ENCODE peak calls at places on chromosome 10, in seven cellular contexts. G, Y, X, L, S, E and A are unnamed samples.
A peak's percentile ranks its signal among the peaks of the same experiment; 100 is the strongest.

GRCh38 chr10:121647401-121647800 is 49.2 kb upstream of the FGFR2 start:
- DNase-seq in X (no peak), E (no peak), L (no peak), G (no peak), Y (no peak), S (no peak), A (no peak)

GRCh38 chr10:102133373-102134195 is 744 bp downstream of the PPRC1 start:
- DNase-seq in Y (peak; percentile 70), E (peak; percentile 91), G (peak; percentile 69), X (peak; percentile 88), L (no peak), S (peak; percentile 80), A (peak; percentile 66)

GRCh38 chr10:14648042-14648765 is 126.5 kb downstream of the FAM107B start:
- DNase-seq in G (no peak), X (peak; percentile 49), E (peak; percentile 92), S (peak; percentile 35), Y (peak; percentile 68), L (peak; percentile 4), A (peak; percentile 52)

GRCh38 chr10:8794860-8795259 is 740.4 kb downstream of the GATA3 start:
- DNase-seq in L (no peak), X (no peak), G (no peak), Y (no peak), S (peak; percentile 10), E (no peak), A (no peak)

GRCh38 chr10:69914373-69915268 is 112.9 kb downstream of the COL13A1 start:
- DNase-seq in S (peak; percentile 53), G (peak; percentile 49), X (peak; percentile 58), E (peak; percentile 81), Y (peak; percentile 74), L (no peak), A (peak; percentile 65)

GRCh38 chr10:78777466-78778256 is 291.1 kb upstream of the ZMIZ1 start:
- DNase-seq in Y (peak; percentile 78), L (no peak), S (no peak), X (no peak), E (no peak), G (peak; percentile 20), A (peak; percentile 64)

GRCh38 chr10:72846225-72846624 is 47.3 kb upstream of the OIT3 start:
- DNase-seq in E (no peak), Y (peak; percentile 68), X (no peak), L (peak; percentile 17), S (no peak), G (peak; percentile 59), A (peak; percentile 79)

GRCh38 chr10:129442866-129443265 is 24.2 kb upstream of the MGMT start:
- DNase-seq in X (no peak), S (no peak), E (no peak), Y (no peak), L (no peak), G (no peak), A (no peak)

GRCh38 chr10:71621263-71621751 is 98.3 kb downstream of the C10orf105 start:
- DNase-seq in L (no peak), X (no peak), E (no peak), S (no peak), G (peak; percentile 7), Y (peak; percentile 15), A (no peak)

GRCh38 chr10:21184216-21184615 is 287.1 kb upstream of the NEBL start:
- DNase-seq in Y (no peak), E (peak; percentile 31), G (peak; percentile 50), L (no peak), S (no peak), X (no peak), A (peak; percentile 74)

GRCh38 chr10:89481662-89482061 is 53.7 kb downstream of the SLC16A12 start:
- DNase-seq in G (peak; percentile 82), S (no peak), X (no peak), E (peak; percentile 50), Y (peak; percentile 94), L (peak; percentile 84), A (peak; percentile 94)

GRCh38 chr10:4383683-4384082 is 442.3 kb upstream of the AKR1E2 start:
- DNase-seq in E (peak; percentile 71), G (no peak), L (no peak), S (no peak), X (no peak), Y (peak; percentile 48), A (no peak)

GRCh38 chr10:106982248-106982647 is 182.3 kb downstream of the SORCS1 start:
- DNase-seq in X (no peak), L (no peak), G (no peak), Y (no peak), S (no peak), E (no peak), A (no peak)

GRCh38 chr10:51368943-51369342 is 294.7 kb downstream of the PRKG1 start:
- DNase-seq in G (no peak), Y (no peak), L (no peak), E (peak; percentile 2), X (no peak), S (no peak), A (no peak)

GRCh38 chr10:131869344-131869743 is 31.5 kb upstream of the PPP2R2D start:
- DNase-seq in E (no peak), G (no peak), S (no peak), L (no peak), Y (no peak), X (no peak), A (no peak)

GRCh38 chr10:80488539-80489066 is 34.5 kb downstream of the TSPAN14 start:
- DNase-seq in X (no peak), L (no peak), E (no peak), Y (no peak), G (no peak), S (no peak), A (no peak)

GRCh38 chr10:9792181-9792580 is 1225.5 kb upstream of the CELF2 start:
- DNase-seq in Y (no peak), E (no peak), X (no peak), G (no peak), S (no peak), L (no peak), A (peak; percentile 44)

GRCh38 chr10:33743429-33743857 is 409.0 kb upstream of the NRP1 start:
- DNase-seq in S (no peak), Y (no peak), L (no peak), E (no peak), X (no peak), G (no peak), A (no peak)
- TF ChIP-seq CTCF in S (no peak), Y (no peak), L (no peak), E (no peak), X (no peak), G (no peak), A (no peak)

GRCh38 chr10:91090761-91091529 is 129.5 kb upstream of the PCGF5 start:
- DNase-seq in X (no peak), L (no peak), Y (peak; percentile 6), S (peak; percentile 37), E (peak; percentile 7), G (no peak), A (peak; percentile 14)
- TF ChIP-seq CTCF in X (peak; percentile 8), L (peak; percentile 23), Y (peak; percentile 30), S (peak; percentile 62), E (peak; percentile 32), G (peak; percentile 12), A (peak; percentile 40)

GRCh38 chr10:43682956-43683355 is 34.3 kb upstream of the ZNF32 start:
- DNase-seq in G (peak; percentile 23), S (no peak), Y (no peak), E (no peak), L (no peak), X (no peak), A (no peak)

GRCh38 chr10:43681721-43682120 is 33.0 kb upstream of the ZNF32 start:
- DNase-seq in X (no peak), Y (no peak), L (no peak), S (no peak), G (no peak), E (no peak), A (no peak)

GRCh38 chr10:43684198-43684559 is 35.5 kb upstream of the ZNF32 start:
- DNase-seq in X (no peak), S (no peak), G (no peak), Y (peak; percentile 60), E (no peak), L (no peak), A (no peak)

GRCh38 chr10:43685744-43686143 is 37.1 kb upstream of the ZNF32 start:
- DNase-seq in S (no peak), G (no peak), Y (no peak), E (no peak), X (no peak), L (no peak), A (no peak)

DNA sequence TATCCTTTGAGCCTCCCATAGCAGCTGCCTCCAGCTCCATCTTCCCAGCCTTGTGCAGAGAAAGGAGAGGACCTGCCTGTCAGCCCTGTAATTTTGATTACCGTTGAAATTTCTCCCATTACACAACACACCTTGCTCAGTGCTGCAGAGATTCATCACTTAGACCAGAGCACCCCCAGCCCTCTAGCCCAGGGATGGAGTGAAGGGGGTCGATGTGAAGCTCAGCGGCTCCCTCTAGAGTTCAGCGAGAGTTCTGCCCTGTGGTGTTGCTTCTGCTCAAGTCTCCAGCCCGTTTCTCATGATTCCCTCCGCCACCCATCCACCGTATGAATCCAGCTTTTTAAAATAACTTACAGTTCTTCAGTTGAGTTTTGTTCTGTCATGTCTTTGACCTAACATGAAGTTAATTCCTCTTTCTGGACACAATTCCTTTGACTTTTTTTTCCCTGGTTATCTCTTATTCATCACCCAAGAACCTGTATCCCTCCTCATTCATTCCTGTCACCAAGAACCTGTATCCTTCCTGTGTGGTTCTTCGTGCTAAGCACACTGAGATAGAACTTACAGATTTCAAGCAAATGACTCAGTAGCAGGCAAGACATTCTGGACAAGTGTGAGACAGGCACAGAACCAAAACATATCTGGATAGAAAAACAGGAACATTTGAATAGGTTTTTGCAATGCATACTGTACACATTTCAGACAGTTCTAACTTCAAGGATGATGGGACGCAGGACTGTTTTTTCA is 34.9 kb upstream of the ZNF32 start:
- DNase-seq in G (no peak), L (no peak), Y (peak; percentile 61), E (peak; percentile 41), X (no peak), S (peak; percentile 52), A (no peak)
- TF ChIP-seq CTCF in G (peak; percentile 44), L (peak; percentile 59), Y (peak; percentile 56), E (peak; percentile 70), X (no peak), S (peak; percentile 79), A (peak; percentile 52)

DNA sequence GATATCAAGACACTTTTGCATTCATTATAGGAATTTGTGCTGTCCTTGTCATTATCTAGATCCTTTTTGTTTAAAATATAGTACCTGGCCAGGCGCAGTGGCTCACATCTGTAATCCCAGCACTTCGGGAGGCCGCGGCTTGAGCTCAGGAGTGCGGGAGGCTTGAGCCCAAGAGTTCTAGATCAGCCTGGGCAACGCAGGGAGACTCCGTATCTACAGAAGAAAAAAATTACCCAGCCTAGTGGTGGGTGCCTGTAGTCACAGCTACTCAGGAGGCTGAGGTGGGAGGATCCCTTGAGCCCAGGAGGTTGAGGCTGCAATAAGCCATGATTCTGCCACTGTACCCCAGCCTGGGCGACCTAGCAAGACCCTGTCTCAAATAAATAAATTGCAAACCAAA is 621 bp upstream of the MORN4 start:
- DNase-seq in G (peak; percentile 7), Y (no peak), E (peak; percentile 43), L (no peak), X (no peak), S (no peak), A (no peak)
- TF ChIP-seq CTCF in G (no peak), Y (peak; percentile 11), E (peak; percentile 19), L (no peak), X (peak; percentile 35), S (no peak), A (peak; percentile 5)